ENCODE peak calls at places on chromosomes 16 and 17, in four cellular contexts. One of them, this sample, is unnamed.
A peak's percentile ranks its signal among the peaks of the same experiment; 100 is the strongest.

GRCh38 chr17:70905796-70906195 is 736.5 kb downstream of the KCNJ2 start:
- DNase-seq in ovary: no peak
- DNase-seq in mucosa of descending colon: no peak
- DNase-seq in omental fat pad: no peak
- DNase-seq in this sample: no peak

GRCh38 chr16:53504665-53505064 is 1.7 kb upstream of the AKTIP start:
- DNase-seq in ovary: peak; percentile 28
- DNase-seq in mucosa of descending colon: no peak
- DNase-seq in omental fat pad: no peak
- DNase-seq in this sample: no peak

GRCh38 chr17:55152236-55152635 is 112.5 kb upstream of the HLF start:
- DNase-seq in ovary: no peak
- DNase-seq in mucosa of descending colon: no peak
- DNase-seq in omental fat pad: no peak
- DNase-seq in this sample: no peak

GRCh38 chr16:4659363-4660353 is 33.7 kb upstream of the NUDT16L1 start:
- DNase-seq in ovary: no peak
- DNase-seq in mucosa of descending colon: no peak
- DNase-seq in omental fat pad: no peak
- DNase-seq in this sample: no peak

GRCh38 chr16:63185235-63185780 is 1149.1 kb upstream of the CDH8 start:
- DNase-seq in ovary: no peak
- DNase-seq in mucosa of descending colon: no peak
- DNase-seq in omental fat pad: no peak
- DNase-seq in this sample: no peak

GRCh38 chr17:64155751-64156544 is 26.0 kb upstream of the ERN1 start:
- DNase-seq in ovary: no peak
- DNase-seq in mucosa of descending colon: no peak
- DNase-seq in omental fat pad: no peak
- DNase-seq in this sample: peak; percentile 87

GRCh38 chr16:47492428-47493357 is 31.6 kb downstream of the PHKB start:
- DNase-seq in ovary: peak; percentile 20
- DNase-seq in mucosa of descending colon: peak; percentile 61
- DNase-seq in omental fat pad: no peak
- DNase-seq in this sample: peak; percentile 36

GRCh38 chr17:40373324-40373723 is 8.8 kb upstream of the GJD3 start:
- DNase-seq in ovary: no peak
- DNase-seq in mucosa of descending colon: no peak
- DNase-seq in omental fat pad: no peak
- DNase-seq in this sample: no peak

GRCh38 chr16:87965973-87966667 is 14.9 kb downstream of the BANP start:
- DNase-seq in ovary: no peak
- DNase-seq in mucosa of descending colon: no peak
- DNase-seq in omental fat pad: no peak
- DNase-seq in this sample: no peak

GRCh38 chr16:30609002-30609927 is 924 bp downstream of the ZNF689 start:
- DNase-seq in ovary: peak; percentile 74
- DNase-seq in mucosa of descending colon: peak; percentile 78
- DNase-seq in omental fat pad: peak; percentile 23
- DNase-seq in this sample: peak; percentile 63

GRCh38 chr16:30605148-30605547 is 5.0 kb downstream of the ZNF689 start:
- DNase-seq in ovary: no peak
- DNase-seq in mucosa of descending colon: no peak
- DNase-seq in omental fat pad: no peak
- DNase-seq in this sample: no peak

GRCh38 chr16:30606004-30606403 is 4.2 kb downstream of the ZNF689 start:
- DNase-seq in ovary: no peak
- DNase-seq in mucosa of descending colon: no peak
- DNase-seq in omental fat pad: no peak
- DNase-seq in this sample: no peak

GRCh38 chr16:30615358-30616076 is 5.3 kb upstream of the ZNF689 start:
- DNase-seq in ovary: no peak
- DNase-seq in mucosa of descending colon: peak; percentile 82
- DNase-seq in omental fat pad: no peak
- DNase-seq in this sample: peak; percentile 80

DNA sequence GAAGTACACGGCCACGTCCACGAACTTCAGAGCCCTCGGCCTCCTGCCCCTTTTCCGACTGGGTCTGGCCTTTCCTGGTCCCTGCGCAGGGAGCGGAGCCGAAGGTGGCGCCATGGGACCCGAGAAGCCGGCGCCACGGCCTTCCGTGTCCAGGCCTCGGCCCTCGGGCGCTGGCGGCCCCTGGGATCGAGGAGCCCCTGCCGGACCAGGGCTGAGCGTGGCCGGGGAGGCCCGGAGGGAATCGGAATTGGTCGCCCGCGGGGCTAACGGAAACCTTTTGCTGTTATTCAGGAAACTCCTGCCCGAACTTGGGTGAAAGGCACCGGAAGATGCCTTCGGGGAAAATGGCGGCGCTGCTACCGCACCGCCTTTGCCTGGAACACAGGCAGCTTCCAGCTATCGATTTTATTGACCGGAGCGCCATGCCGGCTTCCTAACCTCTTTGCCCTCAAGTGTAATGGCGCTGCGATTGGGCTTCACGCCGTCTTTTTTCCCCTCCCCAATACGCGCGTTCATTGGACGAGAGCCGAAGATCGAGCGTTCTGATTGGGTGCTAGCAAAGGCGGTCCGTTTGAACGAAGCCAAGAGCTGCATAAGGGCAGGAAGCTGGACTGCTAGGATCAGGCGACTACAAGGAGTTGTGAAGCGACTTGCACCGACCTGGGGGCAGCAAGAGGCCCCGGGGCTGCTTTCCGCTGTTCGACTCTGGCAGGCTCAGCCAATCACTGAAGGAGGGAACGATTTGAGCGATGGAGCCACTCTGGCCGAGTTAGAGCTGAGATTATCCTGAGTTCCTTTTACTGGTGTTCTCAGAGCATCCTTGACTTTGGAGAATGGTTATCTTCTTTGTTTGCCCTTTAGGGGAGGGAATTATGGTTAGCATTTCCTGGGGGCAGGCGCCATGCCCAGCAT is at the start of gene ZNF689:
- DNase-seq in ovary: peak; percentile 96
- DNase-seq in mucosa of descending colon: peak; percentile 92
- DNase-seq in omental fat pad: peak; percentile 86
- DNase-seq in this sample: peak; percentile 98
- TF ChIP-seq CTCF in ovary: peak; percentile 11
- TF ChIP-seq CTCF in mucosa of descending colon: no peak
- TF ChIP-seq CTCF in omental fat pad: no peak
- TF ChIP-seq CTCF in this sample: no peak

GRCh38 chr16:86520317-86521210 is 10.2 kb downstream of the FOXF1 start:
- DNase-seq in ovary: no peak
- DNase-seq in mucosa of descending colon: no peak
- DNase-seq in omental fat pad: no peak
- DNase-seq in this sample: no peak
- TF ChIP-seq CTCF in ovary: no peak
- TF ChIP-seq CTCF in mucosa of descending colon: no peak
- TF ChIP-seq CTCF in omental fat pad: no peak
- TF ChIP-seq CTCF in this sample: no peak

GRCh38 chr16:28924399-28924761 is 658 bp downstream of the RABEP2 start:
- DNase-seq in ovary: no peak
- DNase-seq in mucosa of descending colon: no peak
- DNase-seq in omental fat pad: no peak
- DNase-seq in this sample: no peak

GRCh38 chr16:28924762-28925385 is at the start of gene RABEP2:
- DNase-seq in ovary: peak; percentile 96
- DNase-seq in mucosa of descending colon: peak; percentile 98
- DNase-seq in omental fat pad: peak; percentile 87
- DNase-seq in this sample: peak; percentile 95

GRCh38 chr16:28927815-28928214 is 2.8 kb upstream of the RABEP2 start:
- DNase-seq in ovary: no peak
- DNase-seq in mucosa of descending colon: no peak
- DNase-seq in omental fat pad: no peak
- DNase-seq in this sample: no peak

GRCh38 chr16:28923652-28924398 is 1.2 kb downstream of the RABEP2 start:
- DNase-seq in ovary: no peak
- DNase-seq in mucosa of descending colon: peak; percentile 73
- DNase-seq in omental fat pad: no peak
- DNase-seq in this sample: peak; percentile 30

DNA sequence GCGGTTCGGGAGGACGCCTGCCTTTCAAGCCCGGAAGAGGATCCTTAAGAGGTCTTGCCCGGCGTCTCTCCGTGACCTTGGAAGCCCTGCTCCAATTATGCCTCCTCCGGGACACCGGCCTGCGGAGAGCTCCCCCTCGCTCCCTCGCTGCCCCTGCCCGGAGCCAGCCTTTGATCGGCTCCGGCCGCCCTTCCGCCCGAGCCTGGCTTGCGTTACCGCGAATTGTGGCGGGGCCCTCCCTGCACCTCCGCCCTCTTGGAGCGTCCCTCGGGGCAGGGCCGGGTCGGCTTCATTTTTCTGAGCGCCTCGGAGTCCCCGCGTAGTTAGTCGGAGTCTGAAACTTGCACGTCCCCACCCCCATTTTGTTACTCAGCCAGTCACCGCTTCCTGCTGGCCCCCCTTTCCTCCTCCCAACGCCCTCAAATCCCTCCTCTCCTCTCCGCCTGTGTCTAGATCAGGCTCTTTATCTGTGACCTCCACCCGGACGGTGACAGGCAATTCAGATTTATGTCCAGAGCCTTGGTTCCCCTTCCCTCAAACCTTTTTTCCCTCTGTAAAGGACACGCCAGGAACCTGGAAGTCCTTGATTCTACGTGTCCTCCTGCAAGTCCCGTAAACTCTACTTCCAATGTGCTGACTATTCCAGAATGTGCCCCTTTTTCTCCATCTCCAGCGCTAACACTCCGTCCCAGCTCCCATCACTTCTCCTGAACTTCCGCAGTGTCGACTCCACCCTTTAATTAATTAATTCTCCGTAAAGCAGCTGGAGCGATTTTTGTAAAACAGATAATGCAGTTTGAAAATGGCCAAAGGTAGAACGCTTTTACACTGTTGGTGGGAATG is 569 bp upstream of the RABEP2 start:
- DNase-seq in ovary: peak; percentile 75
- DNase-seq in mucosa of descending colon: peak; percentile 88
- DNase-seq in omental fat pad: no peak
- DNase-seq in this sample: peak; percentile 80
- TF ChIP-seq CTCF in ovary: no peak
- TF ChIP-seq CTCF in mucosa of descending colon: no peak
- TF ChIP-seq CTCF in omental fat pad: no peak
- TF ChIP-seq CTCF in this sample: no peak

GRCh38 chr17:30170415-30170987 is 53.9 kb downstream of the NSRP1 start:
- DNase-seq in ovary: no peak
- DNase-seq in mucosa of descending colon: no peak
- DNase-seq in omental fat pad: no peak
- DNase-seq in this sample: no peak
- TF ChIP-seq CTCF in ovary: no peak
- TF ChIP-seq CTCF in mucosa of descending colon: no peak
- TF ChIP-seq CTCF in omental fat pad: no peak
- TF ChIP-seq CTCF in this sample: no peak

GRCh38 chr16:28823291-28823718 is 506 bp downstream of the ATXN2L start:
- DNase-seq in ovary: no peak
- DNase-seq in mucosa of descending colon: peak; percentile 65
- DNase-seq in omental fat pad: no peak
- DNase-seq in this sample: no peak

GRCh38 chr16:28821874-28822519 is 802 bp upstream of the ATXN2L start:
- DNase-seq in ovary: peak; percentile 20
- DNase-seq in mucosa of descending colon: no peak
- DNase-seq in omental fat pad: no peak
- DNase-seq in this sample: no peak

GRCh38 chr16:28824548-28824973 is 1.8 kb downstream of the ATXN2L start:
- DNase-seq in ovary: no peak
- DNase-seq in mucosa of descending colon: no peak
- DNase-seq in omental fat pad: no peak
- DNase-seq in this sample: no peak

GRCh38 chr16:28823719-28824547 is 1.1 kb downstream of the ATXN2L start:
- DNase-seq in ovary: peak; percentile 98
- DNase-seq in mucosa of descending colon: peak; percentile 98
- DNase-seq in omental fat pad: peak; percentile 84
- DNase-seq in this sample: peak; percentile 98

DNA sequence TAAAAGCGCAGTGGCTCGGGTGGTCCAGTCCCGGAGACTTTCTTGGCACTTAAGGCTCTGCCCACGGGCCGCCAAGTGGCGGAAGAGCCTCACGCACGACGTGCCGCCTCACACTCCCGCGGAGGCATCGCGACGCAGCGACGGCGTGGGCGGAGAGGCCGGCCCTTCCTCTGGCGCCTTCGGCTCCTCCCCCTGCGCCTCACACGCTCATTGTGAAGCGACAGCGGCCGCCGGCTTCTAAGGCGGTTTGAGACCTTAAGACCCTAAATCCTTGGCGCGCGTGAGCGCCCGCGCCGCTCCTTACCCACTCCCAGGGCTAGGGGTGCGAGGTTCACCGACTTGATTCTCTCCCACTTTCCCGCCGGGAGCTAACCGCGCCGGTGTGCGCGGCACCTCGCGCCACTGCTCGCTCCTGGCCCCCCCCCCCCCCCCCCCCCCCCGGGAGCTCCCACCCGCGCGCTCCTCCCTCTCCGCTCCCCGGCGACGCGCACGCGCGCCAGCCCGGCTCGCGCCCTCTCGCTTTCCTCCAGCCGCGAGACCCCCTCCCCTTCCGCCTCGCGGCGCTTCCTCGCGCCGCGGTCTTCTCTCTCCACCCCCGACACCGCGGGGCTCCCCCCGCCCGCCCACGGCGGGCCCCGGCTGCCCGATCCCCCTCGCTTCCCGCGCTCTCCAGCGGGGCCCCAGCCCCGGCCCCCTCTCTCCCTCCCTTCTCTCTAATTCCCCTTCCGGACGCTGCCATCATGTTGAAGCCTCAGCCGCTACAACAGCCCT is at the start of gene ATXN2L:
- DNase-seq in ovary: peak; percentile 95
- DNase-seq in mucosa of descending colon: peak; percentile 98
- DNase-seq in omental fat pad: peak; percentile 74
- DNase-seq in this sample: peak; percentile 95
- TF ChIP-seq CTCF in ovary: no peak
- TF ChIP-seq CTCF in mucosa of descending colon: no peak
- TF ChIP-seq CTCF in omental fat pad: no peak
- TF ChIP-seq CTCF in this sample: peak; percentile 63